ENCODE peak calls at places on chromosomes 13 and 19, in six cellular contexts. One of them, this sample, is unnamed.

GRCh38 chr19:2629491-2630351 is 72.8 kb downstream of the GNG7 start:
- DNase-seq in upper lobe of right lung: no peak
- DNase-seq in HFF-Myc: no peak
- DNase-seq in GM23338: no peak
- DNase-seq in fibroblast of the aortic adventitia: no peak
- DNase-seq in choroid plexus epithelial cell: no peak
- DNase-seq in this sample: no peak

GRCh38 chr13:107680115-107680514 is 535.2 kb downstream of the LIG4 start:
- DNase-seq in HFF-Myc: no peak
- DNase-seq in fibroblast of the aortic adventitia: no peak
- DNase-seq in choroid plexus epithelial cell: peak; percentile 51
- DNase-seq in GM23338: no peak
- DNase-seq in upper lobe of right lung: no peak
- DNase-seq in this sample: no peak

GRCh38 chr13:111952814-111953213 is 114.1 kb upstream of the SOX1 start:
- DNase-seq in choroid plexus epithelial cell: no peak
- DNase-seq in HFF-Myc: no peak
- DNase-seq in upper lobe of right lung: peak; percentile 46
- DNase-seq in GM23338: no peak
- DNase-seq in fibroblast of the aortic adventitia: no peak
- DNase-seq in this sample: no peak

GRCh38 chr19:22617614-22618325 is 16.4 kb upstream of the ZNF492 start:
- DNase-seq in upper lobe of right lung: peak; percentile 47
- DNase-seq in choroid plexus epithelial cell: no peak
- DNase-seq in HFF-Myc: no peak
- DNase-seq in GM23338: no peak
- DNase-seq in fibroblast of the aortic adventitia: no peak
- DNase-seq in this sample: peak; percentile 90

GRCh38 chr13:78601124-78601885 is 2.0 kb downstream of the POU4F1 start:
- DNase-seq in HFF-Myc: no peak
- DNase-seq in GM23338: peak; percentile 66
- DNase-seq in fibroblast of the aortic adventitia: no peak
- DNase-seq in choroid plexus epithelial cell: no peak
- DNase-seq in upper lobe of right lung: no peak
- DNase-seq in this sample: peak; percentile 42

GRCh38 chr13:107867701-107868661 is 347.4 kb downstream of the LIG4 start:
- DNase-seq in GM23338: peak; percentile 83
- DNase-seq in upper lobe of right lung: peak; percentile 74
- DNase-seq in choroid plexus epithelial cell: peak; percentile 71
- DNase-seq in fibroblast of the aortic adventitia: peak; percentile 17
- DNase-seq in HFF-Myc: no peak
- DNase-seq in this sample: peak; percentile 17

GRCh38 chr19:55188620-55189019 is 8.5 kb upstream of the SYT5 start:
- DNase-seq in fibroblast of the aortic adventitia: no peak
- DNase-seq in upper lobe of right lung: no peak
- DNase-seq in choroid plexus epithelial cell: no peak
- DNase-seq in GM23338: no peak
- DNase-seq in HFF-Myc: no peak
- DNase-seq in this sample: no peak

GRCh38 chr13:114148521-114148855 is 16.1 kb upstream of the RASA3 start:
- DNase-seq in upper lobe of right lung: peak; percentile 51
- DNase-seq in fibroblast of the aortic adventitia: no peak
- DNase-seq in choroid plexus epithelial cell: no peak
- DNase-seq in HFF-Myc: no peak
- DNase-seq in GM23338: no peak
- DNase-seq in this sample: no peak

GRCh38 chr13:94710881-94711560 is 1.3 kb downstream of the SOX21 start:
- DNase-seq in HFF-Myc: no peak
- DNase-seq in GM23338: peak; percentile 62
- DNase-seq in choroid plexus epithelial cell: no peak
- DNase-seq in upper lobe of right lung: peak; percentile 63
- DNase-seq in fibroblast of the aortic adventitia: no peak
- DNase-seq in this sample: no peak

GRCh38 chr19:46859637-46860124 is 1.1 kb upstream of the ARHGAP35 start:
- DNase-seq in GM23338: no peak
- DNase-seq in choroid plexus epithelial cell: peak; percentile 87
- DNase-seq in HFF-Myc: peak; percentile 80
- DNase-seq in fibroblast of the aortic adventitia: no peak
- DNase-seq in upper lobe of right lung: peak; percentile 77
- DNase-seq in this sample: peak; percentile 79

GRCh38 chr13:106612688-106613087 is 44.8 kb upstream of the ARGLU1 start:
- DNase-seq in HFF-Myc: no peak
- DNase-seq in fibroblast of the aortic adventitia: peak; percentile 62
- DNase-seq in upper lobe of right lung: peak; percentile 66
- DNase-seq in choroid plexus epithelial cell: peak; percentile 80
- DNase-seq in GM23338: no peak
- DNase-seq in this sample: peak; percentile 86

GRCh38 chr13:104571161-104571889 is 1505.1 kb upstream of the SLC10A2 start:
- DNase-seq in fibroblast of the aortic adventitia: peak; percentile 56
- DNase-seq in choroid plexus epithelial cell: peak; percentile 91
- DNase-seq in GM23338: peak; percentile 79
- DNase-seq in HFF-Myc: no peak
- DNase-seq in upper lobe of right lung: no peak
- DNase-seq in this sample: peak; percentile 49

GRCh38 chr13:90938848-90939247 is 408.6 kb upstream of the MIR17HG start:
- DNase-seq in fibroblast of the aortic adventitia: no peak
- DNase-seq in HFF-Myc: no peak
- DNase-seq in upper lobe of right lung: no peak
- DNase-seq in GM23338: no peak
- DNase-seq in choroid plexus epithelial cell: no peak
- DNase-seq in this sample: no peak

GRCh38 chr19:28883241-28883693 is 329.7 kb downstream of the UQCRFS1 start:
- DNase-seq in upper lobe of right lung: no peak
- DNase-seq in fibroblast of the aortic adventitia: peak; percentile 92
- DNase-seq in GM23338: peak; percentile 32
- DNase-seq in choroid plexus epithelial cell: peak; percentile 40
- DNase-seq in HFF-Myc: no peak
- DNase-seq in this sample: peak; percentile 71

GRCh38 chr13:50485979-50486935 is 357.2 kb downstream of the DLEU7 start:
- DNase-seq in HFF-Myc: peak; percentile 4
- DNase-seq in upper lobe of right lung: no peak
- DNase-seq in GM23338: no peak
- DNase-seq in choroid plexus epithelial cell: peak; percentile 79
- DNase-seq in fibroblast of the aortic adventitia: peak; percentile 84
- DNase-seq in this sample: no peak

GRCh38 chr13:79995334-79995733 is 345.6 kb downstream of the SPRY2 start:
- DNase-seq in upper lobe of right lung: no peak
- DNase-seq in fibroblast of the aortic adventitia: peak; percentile 74
- DNase-seq in GM23338: no peak
- DNase-seq in HFF-Myc: peak; percentile 19
- DNase-seq in choroid plexus epithelial cell: peak; percentile 81
- DNase-seq in this sample: no peak

GRCh38 chr13:21979156-21979819 is 308.4 kb downstream of the FGF9 start:
- DNase-seq in HFF-Myc: no peak
- DNase-seq in GM23338: no peak
- DNase-seq in fibroblast of the aortic adventitia: no peak
- DNase-seq in upper lobe of right lung: no peak
- DNase-seq in choroid plexus epithelial cell: no peak
- DNase-seq in this sample: no peak
- H3K4me3 ChIP-seq in HFF-Myc: no peak overlapping the region
- H3K4me3 ChIP-seq in GM23338: no peak overlapping the region
- H3K4me3 ChIP-seq in fibroblast of the aortic adventitia: no peak overlapping the region
- H3K4me3 ChIP-seq in upper lobe of right lung: no peak overlapping the region
- H3K4me3 ChIP-seq in choroid plexus epithelial cell: no peak overlapping the region
- H3K4me3 ChIP-seq in this sample: no peak overlapping the region

GRCh38 chr19:43778651-43779050 is 2.1 kb downstream of the KCNN4 start:
- DNase-seq in HFF-Myc: no peak
- DNase-seq in upper lobe of right lung: no peak
- DNase-seq in fibroblast of the aortic adventitia: no peak
- DNase-seq in choroid plexus epithelial cell: no peak
- DNase-seq in GM23338: no peak
- DNase-seq in this sample: no peak
- H3K4me3 ChIP-seq in HFF-Myc: no peak overlapping the region
- H3K4me3 ChIP-seq in upper lobe of right lung: no peak overlapping the region
- H3K4me3 ChIP-seq in fibroblast of the aortic adventitia: no peak overlapping the region
- H3K4me3 ChIP-seq in choroid plexus epithelial cell: no peak overlapping the region
- H3K4me3 ChIP-seq in GM23338: no peak overlapping the region
- H3K4me3 ChIP-seq in this sample: no peak overlapping the region

GRCh38 chr19:41811036-41811435 is 14.6 kb downstream of the CEACAM3 start:
- DNase-seq in GM23338: no peak
- DNase-seq in choroid plexus epithelial cell: no peak
- DNase-seq in fibroblast of the aortic adventitia: no peak
- DNase-seq in HFF-Myc: no peak
- DNase-seq in upper lobe of right lung: no peak
- DNase-seq in this sample: peak; percentile 53
- H3K4me3 ChIP-seq in GM23338: no peak overlapping the region
- H3K4me3 ChIP-seq in choroid plexus epithelial cell: no peak overlapping the region
- H3K4me3 ChIP-seq in fibroblast of the aortic adventitia: no peak overlapping the region
- H3K4me3 ChIP-seq in HFF-Myc: no peak overlapping the region
- H3K4me3 ChIP-seq in upper lobe of right lung: no peak overlapping the region
- H3K4me3 ChIP-seq in this sample: no peak overlapping the region

DNA sequence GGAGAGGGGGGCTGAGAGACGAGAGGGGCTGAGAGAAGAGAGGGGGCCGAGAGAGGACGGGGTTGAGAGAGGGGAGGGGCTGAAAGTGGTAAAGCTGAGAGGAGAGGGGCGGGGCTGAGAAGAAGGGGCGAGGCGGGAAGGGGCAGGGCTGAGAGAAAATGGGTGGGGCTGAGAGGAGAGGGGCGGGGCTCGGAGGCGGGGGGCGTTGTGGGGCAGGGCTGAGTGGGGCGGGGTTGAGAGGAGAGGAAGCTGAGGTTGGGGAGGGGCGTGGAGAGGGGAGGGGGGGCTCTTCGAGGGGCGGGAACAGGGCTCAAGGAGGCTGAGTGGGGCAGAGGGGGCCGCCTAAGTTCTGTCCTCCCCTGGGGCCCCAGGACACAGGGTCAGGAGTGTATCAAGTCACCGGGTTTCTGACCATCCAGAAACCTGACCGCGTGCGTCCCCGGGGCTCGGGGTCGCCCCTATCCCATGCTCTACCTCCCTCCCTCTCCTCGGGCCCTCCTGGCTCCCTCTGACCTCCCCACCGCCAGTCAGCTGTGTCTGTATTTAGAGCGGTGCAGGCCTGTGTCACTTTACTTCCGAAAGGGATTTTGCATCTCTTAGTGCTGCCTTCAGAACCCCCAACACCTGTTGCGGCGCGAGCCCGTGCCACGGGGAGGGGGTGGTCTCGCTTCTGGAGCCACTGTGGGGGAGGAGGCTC is 38.6 kb upstream of the SEMA6B start:
- DNase-seq in HFF-Myc: no peak
- DNase-seq in GM23338: peak; percentile 87
- DNase-seq in upper lobe of right lung: no peak
- DNase-seq in choroid plexus epithelial cell: no peak
- DNase-seq in fibroblast of the aortic adventitia: no peak
- DNase-seq in this sample: peak; percentile 60
- H3K4me3 ChIP-seq in HFF-Myc: no peak overlapping the region
- H3K4me3 ChIP-seq in GM23338: peak overlapping the region; percentile 70
- H3K4me3 ChIP-seq in upper lobe of right lung: no peak overlapping the region
- H3K4me3 ChIP-seq in choroid plexus epithelial cell: no peak overlapping the region
- H3K4me3 ChIP-seq in fibroblast of the aortic adventitia: no peak overlapping the region
- H3K4me3 ChIP-seq in this sample: peak overlapping the region; percentile 43

DNA sequence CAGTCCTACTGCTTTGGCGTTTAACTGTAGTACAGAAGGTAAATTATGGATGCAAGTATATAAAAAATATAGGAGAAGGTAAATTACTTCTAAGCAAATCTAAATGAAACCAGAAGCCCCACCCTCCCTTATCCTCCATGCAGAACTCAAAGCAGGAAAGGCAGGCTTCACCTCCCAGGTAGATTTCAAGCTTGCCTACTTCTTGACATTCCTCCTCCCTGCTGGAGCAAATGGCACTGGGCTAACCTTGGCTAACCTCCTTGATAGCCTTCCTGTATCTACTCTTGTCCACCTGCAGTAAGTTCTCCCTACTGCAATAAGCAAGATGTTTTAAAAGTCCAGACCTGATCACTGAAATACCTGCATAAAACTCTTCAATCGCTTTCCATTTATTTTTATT is 396.0 kb downstream of the IRS2 start:
- DNase-seq in HFF-Myc: no peak
- DNase-seq in GM23338: no peak
- DNase-seq in upper lobe of right lung: no peak
- DNase-seq in choroid plexus epithelial cell: no peak
- DNase-seq in fibroblast of the aortic adventitia: no peak
- DNase-seq in this sample: no peak
- H3K4me3 ChIP-seq in HFF-Myc: no peak overlapping the region
- H3K4me3 ChIP-seq in GM23338: no peak overlapping the region
- H3K4me3 ChIP-seq in upper lobe of right lung: no peak overlapping the region
- H3K4me3 ChIP-seq in choroid plexus epithelial cell: no peak overlapping the region
- H3K4me3 ChIP-seq in fibroblast of the aortic adventitia: no peak overlapping the region
- H3K4me3 ChIP-seq in this sample: no peak overlapping the region

GRCh38 chr19:17347361-17347760 is 10.0 kb downstream of the GTPBP3 start:
- DNase-seq in upper lobe of right lung: no peak
- DNase-seq in HFF-Myc: no peak
- DNase-seq in GM23338: no peak
- DNase-seq in choroid plexus epithelial cell: peak; percentile 24
- DNase-seq in fibroblast of the aortic adventitia: peak; percentile 66
- DNase-seq in this sample: peak; percentile 80

GRCh38 chr19:17351815-17352435 is 14.6 kb downstream of the GTPBP3 start:
- DNase-seq in upper lobe of right lung: no peak
- DNase-seq in HFF-Myc: no peak
- DNase-seq in choroid plexus epithelial cell: no peak
- DNase-seq in GM23338: no peak
- DNase-seq in fibroblast of the aortic adventitia: no peak
- DNase-seq in this sample: no peak

GRCh38 chr19:17346109-17346671 is 8.8 kb downstream of the GTPBP3 start:
- DNase-seq in upper lobe of right lung: peak; percentile 87
- DNase-seq in choroid plexus epithelial cell: peak; percentile 68
- DNase-seq in GM23338: peak; percentile 90
- DNase-seq in HFF-Myc: no peak
- DNase-seq in fibroblast of the aortic adventitia: peak; percentile 64
- DNase-seq in this sample: peak; percentile 92

GRCh38 chr19:17347877-17348276 is 10.5 kb downstream of the GTPBP3 start:
- DNase-seq in choroid plexus epithelial cell: no peak
- DNase-seq in upper lobe of right lung: no peak
- DNase-seq in fibroblast of the aortic adventitia: no peak
- DNase-seq in HFF-Myc: no peak
- DNase-seq in GM23338: no peak
- DNase-seq in this sample: no peak

DNA sequence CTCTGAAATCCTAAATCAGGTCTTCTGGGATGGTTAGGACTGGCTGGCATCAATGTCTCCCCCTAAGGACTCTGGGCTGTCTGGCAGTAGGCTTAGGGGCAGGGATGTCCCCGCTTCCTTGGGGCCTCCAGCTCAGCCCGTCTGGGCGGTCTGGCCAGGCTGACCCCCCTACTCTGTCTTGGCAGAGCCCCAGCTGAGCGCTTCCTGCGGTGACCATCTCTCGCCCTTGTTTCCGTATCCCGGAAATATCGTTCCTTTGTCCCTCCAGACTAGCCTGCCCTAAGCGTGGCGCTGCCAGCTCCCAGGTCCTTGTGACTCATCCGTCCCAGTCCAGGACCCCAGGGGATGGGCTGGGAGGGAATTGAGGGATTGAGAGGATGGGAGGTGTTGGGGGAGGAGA is 11.3 kb downstream of the GTPBP3 start:
- DNase-seq in HFF-Myc: peak; percentile 46
- DNase-seq in upper lobe of right lung: no peak
- DNase-seq in fibroblast of the aortic adventitia: peak; percentile 69
- DNase-seq in GM23338: peak; percentile 77
- DNase-seq in choroid plexus epithelial cell: peak; percentile 49
- DNase-seq in this sample: peak; percentile 90
- H3K4me3 ChIP-seq in HFF-Myc: no peak overlapping the region
- H3K4me3 ChIP-seq in upper lobe of right lung: no peak overlapping the region
- H3K4me3 ChIP-seq in fibroblast of the aortic adventitia: no peak overlapping the region
- H3K4me3 ChIP-seq in GM23338: peak overlapping the region; percentile 40
- H3K4me3 ChIP-seq in choroid plexus epithelial cell: peak overlapping the region; percentile 48
- H3K4me3 ChIP-seq in this sample: no peak overlapping the region

DNA sequence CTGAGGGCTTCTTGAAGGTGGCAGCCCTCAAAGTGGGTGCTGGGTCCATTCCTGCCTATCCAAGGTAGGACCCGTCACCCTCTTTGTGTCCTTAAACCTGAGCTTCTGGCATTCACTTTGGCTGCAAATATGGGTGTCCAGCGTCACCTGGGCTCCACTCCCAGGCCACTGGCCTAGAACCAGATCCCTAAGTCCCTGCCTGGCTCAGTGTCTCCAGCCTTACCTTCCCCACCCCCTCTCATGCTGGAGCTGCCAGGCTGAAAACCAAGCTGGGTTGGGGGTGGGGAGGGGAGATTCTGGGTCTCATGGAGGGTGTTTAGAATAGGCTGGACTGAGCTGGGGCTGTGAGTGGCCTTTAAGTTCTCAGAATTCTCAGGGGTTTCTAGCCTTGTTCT is 12.4 kb downstream of the PDE4A start:
- DNase-seq in choroid plexus epithelial cell: no peak
- DNase-seq in HFF-Myc: no peak
- DNase-seq in GM23338: peak; percentile 27
- DNase-seq in upper lobe of right lung: no peak
- DNase-seq in fibroblast of the aortic adventitia: no peak
- DNase-seq in this sample: no peak
- H3K4me3 ChIP-seq in choroid plexus epithelial cell: peak overlapping the region; percentile 61
- H3K4me3 ChIP-seq in HFF-Myc: peak overlapping the region; percentile 53
- H3K4me3 ChIP-seq in GM23338: peak overlapping the region; percentile 50
- H3K4me3 ChIP-seq in upper lobe of right lung: peak overlapping the region; percentile 86
- H3K4me3 ChIP-seq in fibroblast of the aortic adventitia: peak overlapping the region; percentile 76
- H3K4me3 ChIP-seq in this sample: no peak overlapping the region

This sample was measured in right cardiac atrium.